ENCODE peak calls at places on chromosomes 5 and 9, in nine cellular contexts. One of them, this sample, is unnamed.

GRCh38 chr5:125274211-125274610 is 527.8 kb upstream of the ZNF608 start:
- DNase-seq in NB4: no peak
- DNase-seq in retina: no peak
- DNase-seq in HuH-7.5: no peak
- DNase-seq in T-helper 1 cell: no peak
- DNase-seq in endothelial cell: no peak
- DNase-seq in NCI-H1092 treated with DMSO at 0.1 percent for 48 hours: no peak
- DNase-seq in stimulated activated naive B cell treated with anti-CD40 and anti-IgM and Interleukin-4, amounts not matched to agents 10 μg/mL and 1 μg/mL and 100 μg/mL, for 72 hours: no peak
- DNase-seq in chondrocyte: no peak
- DNase-seq in this sample: no peak

GRCh38 chr5:53874409-53874808 is 314.0 kb downstream of the NDUFS4 start:
- DNase-seq in T-helper 1 cell: no peak
- DNase-seq in retina: no peak
- DNase-seq in stimulated activated naive B cell treated with anti-CD40 and anti-IgM and Interleukin-4, amounts not matched to agents 10 μg/mL and 1 μg/mL and 100 μg/mL, for 72 hours: no peak
- DNase-seq in NB4: peak
- DNase-seq in HuH-7.5: peak
- DNase-seq in endothelial cell: no peak
- DNase-seq in NCI-H1092 treated with DMSO at 0.1 percent for 48 hours: no peak
- DNase-seq in chondrocyte: no peak
- DNase-seq in this sample: peak

GRCh38 chr9:109780453-109781033 is 545 bp downstream of the PALM2AKAP2 start:
- DNase-seq in stimulated activated naive B cell treated with anti-CD40 and anti-IgM and Interleukin-4, amounts not matched to agents 10 μg/mL and 1 μg/mL and 100 μg/mL, for 72 hours: no peak
- DNase-seq in chondrocyte: no peak
- DNase-seq in HuH-7.5: no peak
- DNase-seq in NB4: no peak
- DNase-seq in retina: peak
- DNase-seq in T-helper 1 cell: no peak
- DNase-seq in endothelial cell: no peak
- DNase-seq in NCI-H1092 treated with DMSO at 0.1 percent for 48 hours: peak
- DNase-seq in this sample: no peak

GRCh38 chr5:80756292-80756691 is 101.5 kb upstream of the DHFR start:
- DNase-seq in HuH-7.5: no peak
- DNase-seq in NCI-H1092 treated with DMSO at 0.1 percent for 48 hours: no peak
- DNase-seq in stimulated activated naive B cell treated with anti-CD40 and anti-IgM and Interleukin-4, amounts not matched to agents 10 μg/mL and 1 μg/mL and 100 μg/mL, for 72 hours: no peak
- DNase-seq in retina: no peak
- DNase-seq in NB4: no peak
- DNase-seq in chondrocyte: no peak
- DNase-seq in endothelial cell: no peak
- DNase-seq in T-helper 1 cell: no peak
- DNase-seq in this sample: no peak

GRCh38 chr9:89598926-89599325 is 5.9 kb upstream of the GADD45G start:
- DNase-seq in endothelial cell: no peak
- DNase-seq in HuH-7.5: no peak
- DNase-seq in T-helper 1 cell: no peak
- DNase-seq in NCI-H1092 treated with DMSO at 0.1 percent for 48 hours: no peak
- DNase-seq in retina: no peak
- DNase-seq in NB4: no peak
- DNase-seq in stimulated activated naive B cell treated with anti-CD40 and anti-IgM and Interleukin-4, amounts not matched to agents 10 μg/mL and 1 μg/mL and 100 μg/mL, for 72 hours: no peak
- DNase-seq in chondrocyte: no peak
- DNase-seq in this sample: no peak

GRCh38 chr5:5700549-5700948 is 278.1 kb downstream of the ICE1 start:
- DNase-seq in HuH-7.5: no peak
- DNase-seq in chondrocyte: no peak
- DNase-seq in NB4: no peak
- DNase-seq in stimulated activated naive B cell treated with anti-CD40 and anti-IgM and Interleukin-4, amounts not matched to agents 10 μg/mL and 1 μg/mL and 100 μg/mL, for 72 hours: no peak
- DNase-seq in NCI-H1092 treated with DMSO at 0.1 percent for 48 hours: no peak
- DNase-seq in endothelial cell: no peak
- DNase-seq in T-helper 1 cell: no peak
- DNase-seq in retina: no peak
- DNase-seq in this sample: peak

GRCh38 chr5:146595088-146595487 is 79.1 kb upstream of the GPR151 start:
- DNase-seq in NB4: no peak
- DNase-seq in HuH-7.5: no peak
- DNase-seq in chondrocyte: no peak
- DNase-seq in stimulated activated naive B cell treated with anti-CD40 and anti-IgM and Interleukin-4, amounts not matched to agents 10 μg/mL and 1 μg/mL and 100 μg/mL, for 72 hours: no peak
- DNase-seq in T-helper 1 cell: no peak
- DNase-seq in retina: no peak
- DNase-seq in endothelial cell: no peak
- DNase-seq in NCI-H1092 treated with DMSO at 0.1 percent for 48 hours: no peak
- DNase-seq in this sample: no peak

GRCh38 chr5:151107738-151108520 is 27.1 kb upstream of the TNIP1 start:
- DNase-seq in NCI-H1092 treated with DMSO at 0.1 percent for 48 hours: no peak
- DNase-seq in endothelial cell: no peak
- DNase-seq in chondrocyte: no peak
- DNase-seq in NB4: no peak
- DNase-seq in retina: no peak
- DNase-seq in T-helper 1 cell: no peak
- DNase-seq in HuH-7.5: no peak
- DNase-seq in stimulated activated naive B cell treated with anti-CD40 and anti-IgM and Interleukin-4, amounts not matched to agents 10 μg/mL and 1 μg/mL and 100 μg/mL, for 72 hours: no peak
- DNase-seq in this sample: no peak

GRCh38 chr5:90767710-90768109 is 209.1 kb downstream of the ADGRV1 start:
- DNase-seq in chondrocyte: no peak
- DNase-seq in stimulated activated naive B cell treated with anti-CD40 and anti-IgM and Interleukin-4, amounts not matched to agents 10 μg/mL and 1 μg/mL and 100 μg/mL, for 72 hours: no peak
- DNase-seq in NCI-H1092 treated with DMSO at 0.1 percent for 48 hours: no peak
- DNase-seq in HuH-7.5: no peak
- DNase-seq in NB4: no peak
- DNase-seq in T-helper 1 cell: no peak
- DNase-seq in endothelial cell: no peak
- DNase-seq in retina: no peak
- DNase-seq in this sample: no peak

GRCh38 chr9:132235894-132236661 is 74.2 kb downstream of the NTNG2 start:
- DNase-seq in endothelial cell: peak
- DNase-seq in chondrocyte: no peak
- DNase-seq in NCI-H1092 treated with DMSO at 0.1 percent for 48 hours: peak
- DNase-seq in NB4: peak
- DNase-seq in HuH-7.5: peak
- DNase-seq in T-helper 1 cell: peak
- DNase-seq in retina: peak
- DNase-seq in stimulated activated naive B cell treated with anti-CD40 and anti-IgM and Interleukin-4, amounts not matched to agents 10 μg/mL and 1 μg/mL and 100 μg/mL, for 72 hours: peak
- DNase-seq in this sample: peak

GRCh38 chr5:128038641-128039040 is 44.9 kb upstream of the SLC12A2 start:
- DNase-seq in HuH-7.5: no peak
- DNase-seq in endothelial cell: no peak
- DNase-seq in retina: no peak
- DNase-seq in stimulated activated naive B cell treated with anti-CD40 and anti-IgM and Interleukin-4, amounts not matched to agents 10 μg/mL and 1 μg/mL and 100 μg/mL, for 72 hours: no peak
- DNase-seq in NCI-H1092 treated with DMSO at 0.1 percent for 48 hours: no peak
- DNase-seq in NB4: peak
- DNase-seq in chondrocyte: no peak
- DNase-seq in T-helper 1 cell: no peak
- DNase-seq in this sample: peak

GRCh38 chr5:137752873-137753226 is 1.3 kb downstream of the HNRNPA0 start:
- DNase-seq in NCI-H1092 treated with DMSO at 0.1 percent for 48 hours: no peak
- DNase-seq in stimulated activated naive B cell treated with anti-CD40 and anti-IgM and Interleukin-4, amounts not matched to agents 10 μg/mL and 1 μg/mL and 100 μg/mL, for 72 hours: peak
- DNase-seq in endothelial cell: peak
- DNase-seq in HuH-7.5: no peak
- DNase-seq in T-helper 1 cell: no peak
- DNase-seq in retina: no peak
- DNase-seq in chondrocyte: no peak
- DNase-seq in NB4: peak
- DNase-seq in this sample: peak

GRCh38 chr5:78362220-78362619 is 1.8 kb downstream of the SCAMP1 start:
- DNase-seq in T-helper 1 cell: no peak
- DNase-seq in NCI-H1092 treated with DMSO at 0.1 percent for 48 hours: no peak
- DNase-seq in retina: peak
- DNase-seq in stimulated activated naive B cell treated with anti-CD40 and anti-IgM and Interleukin-4, amounts not matched to agents 10 μg/mL and 1 μg/mL and 100 μg/mL, for 72 hours: no peak
- DNase-seq in endothelial cell: no peak
- DNase-seq in chondrocyte: no peak
- DNase-seq in HuH-7.5: no peak
- DNase-seq in NB4: no peak
- DNase-seq in this sample: no peak

GRCh38 chr5:1152156-1152555 is 40.3 kb upstream of the SLC12A7 start:
- DNase-seq in endothelial cell: no peak
- DNase-seq in NCI-H1092 treated with DMSO at 0.1 percent for 48 hours: no peak
- DNase-seq in HuH-7.5: no peak
- DNase-seq in NB4: peak
- DNase-seq in chondrocyte: no peak
- DNase-seq in T-helper 1 cell: no peak
- DNase-seq in retina: no peak
- DNase-seq in stimulated activated naive B cell treated with anti-CD40 and anti-IgM and Interleukin-4, amounts not matched to agents 10 μg/mL and 1 μg/mL and 100 μg/mL, for 72 hours: peak
- DNase-seq in this sample: no peak

GRCh38 chr5:160312960-160313734 is 783 bp upstream of the CCNJL start:
- DNase-seq in T-helper 1 cell: no peak
- DNase-seq in NB4: peak
- DNase-seq in NCI-H1092 treated with DMSO at 0.1 percent for 48 hours: peak
- DNase-seq in endothelial cell: no peak
- DNase-seq in chondrocyte: no peak
- DNase-seq in stimulated activated naive B cell treated with anti-CD40 and anti-IgM and Interleukin-4, amounts not matched to agents 10 μg/mL and 1 μg/mL and 100 μg/mL, for 72 hours: no peak
- DNase-seq in retina: no peak
- DNase-seq in HuH-7.5: peak
- DNase-seq in this sample: no peak

GRCh38 chr9:79034583-79034982 is 537.2 kb upstream of the TLE4 start:
- DNase-seq in T-helper 1 cell: no peak
- DNase-seq in NB4: no peak
- DNase-seq in NCI-H1092 treated with DMSO at 0.1 percent for 48 hours: no peak
- DNase-seq in HuH-7.5: no peak
- DNase-seq in endothelial cell: no peak
- DNase-seq in stimulated activated naive B cell treated with anti-CD40 and anti-IgM and Interleukin-4, amounts not matched to agents 10 μg/mL and 1 μg/mL and 100 μg/mL, for 72 hours: no peak
- DNase-seq in retina: no peak
- DNase-seq in chondrocyte: no peak
- DNase-seq in this sample: no peak

GRCh38 chr9:89038354-89039091 is 47.3 kb downstream of the S1PR3 start:
- DNase-seq in HuH-7.5: no peak
- DNase-seq in NCI-H1092 treated with DMSO at 0.1 percent for 48 hours: no peak
- DNase-seq in endothelial cell: no peak
- DNase-seq in NB4: no peak
- DNase-seq in retina: no peak
- DNase-seq in stimulated activated naive B cell treated with anti-CD40 and anti-IgM and Interleukin-4, amounts not matched to agents 10 μg/mL and 1 μg/mL and 100 μg/mL, for 72 hours: no peak
- DNase-seq in chondrocyte: no peak
- DNase-seq in T-helper 1 cell: no peak
- DNase-seq in this sample: no peak

GRCh38 chr5:149217096-149217801 is 54.4 kb upstream of the AFAP1L1 start:
- DNase-seq in chondrocyte: no peak
- DNase-seq in stimulated activated naive B cell treated with anti-CD40 and anti-IgM and Interleukin-4, amounts not matched to agents 10 μg/mL and 1 μg/mL and 100 μg/mL, for 72 hours: no peak
- DNase-seq in NCI-H1092 treated with DMSO at 0.1 percent for 48 hours: peak
- DNase-seq in HuH-7.5: no peak
- DNase-seq in NB4: no peak
- DNase-seq in retina: peak
- DNase-seq in endothelial cell: no peak
- DNase-seq in T-helper 1 cell: no peak
- DNase-seq in this sample: no peak

GRCh38 chr5:154755361-154756202 is at the start of gene LARP1:
- DNase-seq in T-helper 1 cell: no peak
- DNase-seq in stimulated activated naive B cell treated with anti-CD40 and anti-IgM and Interleukin-4, amounts not matched to agents 10 μg/mL and 1 μg/mL and 100 μg/mL, for 72 hours: no peak
- DNase-seq in NCI-H1092 treated with DMSO at 0.1 percent for 48 hours: peak
- DNase-seq in retina: peak
- DNase-seq in endothelial cell: peak
- DNase-seq in HuH-7.5: peak
- DNase-seq in NB4: peak
- DNase-seq in chondrocyte: no peak
- DNase-seq in this sample: no peak

GRCh38 chr5:66207800-66208561 is 63.9 kb downstream of the SREK1 start:
- DNase-seq in retina: no peak
- DNase-seq in T-helper 1 cell: no peak
- DNase-seq in stimulated activated naive B cell treated with anti-CD40 and anti-IgM and Interleukin-4, amounts not matched to agents 10 μg/mL and 1 μg/mL and 100 μg/mL, for 72 hours: no peak
- DNase-seq in HuH-7.5: no peak
- DNase-seq in NB4: no peak
- DNase-seq in NCI-H1092 treated with DMSO at 0.1 percent for 48 hours: no peak
- DNase-seq in chondrocyte: no peak
- DNase-seq in endothelial cell: no peak
- DNase-seq in this sample: peak